ENCODE peak calls at places on chromosome 1, in five cellular contexts. F is esophagus squamous epithelium, I is psoas muscle, P is fibroblast of mammary gland, X is left ventricle myocardium inferior. H is an unnamed sample.

GRCh38 chr1:221939598-221939997 is 197.7 kb upstream of the DUSP10 start:
- DNase-seq in F (no peak), I (no peak), P (no peak), X (no peak), H (no peak)

GRCh38 chr1:201903135-201903534 is 14.4 kb downstream of the SHISA4 start:
- DNase-seq in F (no peak), I (peak), P (peak), X (no peak), H (no peak)

GRCh38 chr1:2528966-2529750 is 905 bp downstream of the HES5 start:
- DNase-seq in F (no peak), I (no peak), P (no peak), X (no peak), H (no peak)

GRCh38 chr1:22296701-22297591 is 154.0 kb upstream of the WNT4 start:
- DNase-seq in F (no peak), I (no peak), P (peak), X (no peak), H (peak)

GRCh38 chr1:2778220-2778592 is 23.3 kb downstream of the TTC34 start:
- DNase-seq in F (no peak), I (no peak), P (no peak), X (no peak), H (no peak)

GRCh38 chr1:2604156-2604853 is 17.7 kb downstream of the PRXL2B start:
- DNase-seq in F (no peak), I (peak), P (no peak), X (no peak), H (no peak)

GRCh38 chr1:109192433-109192832 is 21.3 kb upstream of the SARS1 start:
- DNase-seq in F (no peak), I (no peak), P (no peak), X (no peak), H (peak)

GRCh38 chr1:17232759-17233661 is 15.9 kb upstream of the PADI3 start:
- DNase-seq in F (no peak), I (no peak), P (peak), X (no peak), H (peak)

GRCh38 chr1:53592521-53592982 is 133.4 kb downstream of the DMRTB1 start:
- DNase-seq in F (no peak), I (no peak), P (peak), X (no peak), H (peak)

GRCh38 chr1:183070923-183071618 is 47.9 kb downstream of the LAMC1 start:
- DNase-seq in F (no peak), I (no peak), P (peak), X (no peak), H (peak)

GRCh38 chr1:1069061-1069710 is 4.9 kb downstream of the RNF223 start:
- DNase-seq in F (no peak), I (peak), P (peak), X (peak), H (peak)

GRCh38 chr1:107530543-107530942 is 389.7 kb downstream of the NTNG1 start:
- DNase-seq in F (no peak), I (no peak), P (no peak), X (no peak), H (no peak)

GRCh38 chr1:245657371-245657770 is 502.6 kb downstream of the KIF26B start:
- DNase-seq in F (no peak), I (no peak), P (no peak), X (no peak), H (no peak)

GRCh38 chr1:119896303-119896702 is at the start of gene ADAM30:
- DNase-seq in F (no peak), I (no peak), P (no peak), X (no peak), H (no peak)
- TF ChIP-seq CTCF in F (no peak), I (no peak), P (no peak), X (peak), H (peak)

DNA sequence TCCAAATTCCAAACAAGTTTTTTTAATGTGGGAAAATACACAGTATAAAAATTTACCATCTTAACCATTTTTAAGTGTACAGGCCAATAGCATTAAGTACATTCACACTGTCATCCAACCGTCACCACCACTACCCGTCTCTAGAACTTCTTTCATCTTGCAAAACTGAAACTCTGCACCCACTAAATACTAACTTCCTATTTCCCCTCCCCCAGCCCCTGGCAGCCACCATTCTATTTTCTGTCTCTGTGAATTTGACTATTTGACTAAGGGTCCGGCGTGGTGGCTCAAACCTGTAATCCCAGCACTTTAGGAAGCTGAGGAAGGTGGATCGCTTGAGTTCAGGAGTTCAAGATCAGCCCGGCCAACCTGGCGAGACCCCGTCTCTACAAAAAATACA is 36.1 kb downstream of the CLSTN1 start:
- DNase-seq in F (no peak), I (no peak), P (no peak), X (no peak), H (no peak)
- H3K4me3 ChIP-seq in F (no peak), I (no peak), P (no peak), X (no peak), H (no peak)

GRCh38 chr1:162530985-162531319 is 30.6 kb upstream of the UAP1 start:
- DNase-seq in F (no peak), I (no peak), P (no peak), X (no peak), H (no peak)
- TF ChIP-seq CTCF in F (no peak), I (no peak), P (no peak), X (no peak), H (no peak)

GRCh38 chr1:152037920-152038658 is 1.3 kb upstream of the S100A11 start:
- DNase-seq in F (no peak), I (no peak), P (no peak), X (no peak), H (no peak)
- H3K4me3 ChIP-seq in F (no peak), I (no peak), P (no peak), X (no peak), H (no peak)

GRCh38 chr1:237938553-237938952 is 47.8 kb upstream of the ZP4 start:
- DNase-seq in F (no peak), I (no peak), P (peak), X (no peak), H (no peak)
- TF ChIP-seq CTCF in F (no peak), I (no peak), P (no peak), X (no peak), H (no peak)

GRCh38 chr1:153253693-153254092 is 5.8 kb upstream of the LORICRIN start:
- DNase-seq in F (no peak), I (no peak), P (no peak), X (no peak), H (no peak)
- H3K4me3 ChIP-seq in F (no peak), I (no peak), P (no peak), X (no peak), H (no peak)

GRCh38 chr1:57770772-57771171 is 346.9 kb upstream of the DAB1 start:
- DNase-seq in F (no peak), I (no peak), P (peak), X (no peak), H (no peak)
- TF ChIP-seq CTCF in F (no peak), I (no peak), P (peak), X (peak), H (peak)

GRCh38 chr1:67190410-67190809 is 24.2 kb downstream of the IL23R start:
- DNase-seq in F (no peak), I (no peak), P (no peak), X (no peak), H (no peak)
- H3K4me3 ChIP-seq in F (no peak), I (no peak), P (no peak), X (no peak), H (no peak)

DNA sequence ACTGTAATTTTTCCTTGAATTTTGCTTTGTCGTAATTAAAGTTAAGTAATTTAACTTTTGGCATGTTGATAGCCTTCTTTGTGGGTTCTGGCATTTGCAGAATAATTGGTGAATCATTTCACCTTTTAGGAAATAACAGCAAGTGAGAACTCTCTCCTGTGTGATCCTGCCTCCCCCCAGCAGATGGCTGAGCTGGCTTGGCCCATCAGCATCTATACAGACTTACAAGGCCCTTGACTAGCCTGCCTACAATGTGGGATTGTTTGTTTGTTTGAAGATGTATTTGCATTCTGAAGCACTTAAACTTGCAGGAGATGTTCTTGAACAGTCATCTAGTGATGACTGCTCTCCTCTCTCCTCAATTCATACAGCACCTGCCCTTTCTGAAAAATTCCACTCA is 55.9 kb downstream of the MACO1 start:
- DNase-seq in F (no peak), I (no peak), P (peak), X (no peak), H (peak)
- TF ChIP-seq CTCF in F (no peak), I (no peak), P (peak), X (no peak), H (peak)

DNA sequence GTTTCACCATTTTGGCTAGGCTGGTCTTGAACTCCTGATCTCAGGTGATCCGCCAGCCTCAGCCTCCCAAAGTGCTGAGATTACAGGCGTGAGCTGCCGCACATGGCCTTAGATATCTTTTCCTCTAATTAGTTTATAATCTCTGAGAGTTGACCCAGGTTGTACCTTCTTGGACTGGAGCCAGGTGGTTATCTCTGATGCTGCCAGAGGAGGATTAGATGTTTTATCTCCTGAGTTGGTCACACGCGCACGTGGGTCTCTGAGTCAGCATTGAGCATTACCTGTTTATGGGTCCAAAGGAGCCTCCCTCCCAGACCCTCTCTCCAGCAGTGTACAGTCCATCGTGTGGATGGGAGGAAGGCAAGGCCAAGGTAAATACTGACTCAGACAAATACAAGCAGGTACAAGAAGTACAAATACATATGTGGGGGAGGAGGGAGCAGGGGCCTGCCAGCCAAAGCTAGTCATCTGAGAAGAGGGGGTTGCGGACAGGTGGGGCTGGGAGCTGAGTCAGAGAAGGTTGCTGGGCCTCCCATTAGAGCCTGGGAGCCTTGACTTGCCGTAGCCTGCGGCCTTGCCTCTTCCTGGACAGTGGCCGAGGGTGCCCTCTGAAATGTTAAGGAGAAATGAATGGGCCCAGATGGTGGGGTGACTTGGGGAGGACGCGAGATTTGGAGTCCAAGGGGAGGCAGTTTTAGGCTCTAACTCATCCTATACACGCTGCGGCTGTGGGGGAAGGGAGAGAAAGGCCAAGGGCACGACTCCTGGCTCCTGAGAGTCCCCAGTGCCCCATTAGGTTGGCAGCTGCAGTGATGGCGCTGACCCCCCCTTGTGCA is 13.1 kb downstream of the IL6R start:
- DNase-seq in F (no peak), I (peak), P (peak), X (no peak), H (no peak)
- H3K4me3 ChIP-seq in F (no peak), I (peak), P (no peak), X (no peak), H (no peak)

H was measured in fibroblast of villous mesenchyme.